ENCODE peak calls at places on chromosome 5, in ten cellular contexts. Y is endothelial cell of umbilical vein, G is heart left ventricle, M is testis, J is A549, N is suprapubic skin, T is ovary, I is tibial nerve, V is stomach, E is H1. Z is an unnamed sample.

GRCh38 chr5:14178671-14179211 is 35.6 kb downstream of the TRIO start:
- DNase-seq in Y (no peak), G (no peak), M (no peak), J (peak), N (no peak), T (no peak), I (no peak), V (no peak), E (peak), Z (peak)

GRCh38 chr5:37208883-37209808 is 40.0 kb downstream of the CPLANE1 start:
- DNase-seq in Y (peak), G (peak), M (no peak), J (no peak), N (no peak), T (peak), I (no peak), V (no peak), E (no peak), Z (no peak)

GRCh38 chr5:107957023-107957422 is 286.3 kb upstream of the EFNA5 start:
- DNase-seq in Y (no peak), G (no peak), M (no peak), J (no peak), N (no peak), T (no peak), I (no peak), V (no peak), E (no peak), Z (no peak)

GRCh38 chr5:172769598-172770373 is 1.2 kb downstream of the DUSP1 start:
- DNase-seq in Y (peak), G (peak), M (peak), J (peak), N (no peak), T (peak), I (peak), V (no peak), E (no peak), Z (no peak)

GRCh38 chr5:64939772-64940510 is 171.2 kb downstream of the CWC27 start:
- DNase-seq in Y (peak), G (no peak), M (no peak), J (peak), N (no peak), T (peak), I (no peak), V (peak), E (peak), Z (no peak)

GRCh38 chr5:79224275-79224984 is 11.5 kb upstream of the JMY start:
- DNase-seq in Y (no peak), G (no peak), M (no peak), J (no peak), N (peak), T (no peak), I (no peak), V (no peak), E (no peak), Z (no peak)

GRCh38 chr5:92835712-92836111 is 745.3 kb downstream of the NR2F1-AS1 start:
- DNase-seq in Y (no peak), G (no peak), M (no peak), J (no peak), N (no peak), T (no peak), I (no peak), V (no peak), E (no peak), Z (no peak)

GRCh38 chr5:146339715-146340259 is 1.1 kb downstream of the POU4F3 start:
- DNase-seq in Y (no peak), G (no peak), M (no peak), J (no peak), N (no peak), T (no peak), I (no peak), V (no peak), E (no peak), Z (no peak)

GRCh38 chr5:175475248-175475647 is 3.1 kb upstream of the SFXN1 start:
- DNase-seq in Y (no peak), G (no peak), M (no peak), J (no peak), N (no peak), T (no peak), I (no peak), V (no peak), E (no peak), Z (no peak)

GRCh38 chr5:150640311-150641005 is at the start of gene SYNPO:
- DNase-seq in Y (peak), G (peak), M (peak), J (peak), N (no peak), T (peak), I (peak), V (peak), E (no peak), Z (peak)
- TF ChIP-seq POLR2A in Y (peak), G (no peak), M (no peak), J (no peak), N (no peak), T (peak), I (peak), V (no peak), E (no peak), Z (peak)

GRCh38 chr5:154331924-154332323 is 113.9 kb upstream of the SAP30L start:
- DNase-seq in Y (no peak), G (no peak), M (no peak), J (no peak), N (no peak), T (no peak), I (no peak), V (no peak), E (no peak), Z (no peak)
- TF ChIP-seq POLR2A in Y (no peak), G (no peak), M (no peak), J (no peak), N (no peak), T (no peak), I (no peak), V (no peak), E (no peak), Z (no peak)

DNA sequence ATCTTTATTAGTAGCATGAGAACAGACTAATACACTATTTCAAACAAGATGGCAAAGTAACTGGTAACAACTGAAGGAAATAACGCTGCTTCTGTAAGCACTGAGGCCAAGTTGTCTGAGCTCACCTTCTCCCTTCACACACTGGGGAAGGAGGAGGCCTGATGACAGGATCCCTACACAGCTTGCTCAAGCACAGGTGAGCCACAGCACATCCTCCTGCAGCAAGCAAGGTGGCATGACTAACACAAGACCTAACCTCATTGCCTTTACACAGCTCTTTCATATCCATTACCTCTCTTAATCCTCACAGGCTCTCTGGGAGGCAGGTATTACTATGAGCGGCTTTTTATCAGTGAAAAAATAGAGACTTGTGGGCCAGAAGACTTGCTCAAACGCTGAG is 83.3 kb downstream of the ARL15 start:
- DNase-seq in Y (no peak), G (no peak), M (no peak), J (no peak), N (no peak), T (no peak), I (no peak), V (no peak), E (no peak), Z (no peak)
- TF ChIP-seq POLR2A in Y (no peak), G (no peak), M (no peak), J (no peak), N (no peak), T (no peak), I (no peak), V (no peak), E (no peak), Z (no peak)

DNA sequence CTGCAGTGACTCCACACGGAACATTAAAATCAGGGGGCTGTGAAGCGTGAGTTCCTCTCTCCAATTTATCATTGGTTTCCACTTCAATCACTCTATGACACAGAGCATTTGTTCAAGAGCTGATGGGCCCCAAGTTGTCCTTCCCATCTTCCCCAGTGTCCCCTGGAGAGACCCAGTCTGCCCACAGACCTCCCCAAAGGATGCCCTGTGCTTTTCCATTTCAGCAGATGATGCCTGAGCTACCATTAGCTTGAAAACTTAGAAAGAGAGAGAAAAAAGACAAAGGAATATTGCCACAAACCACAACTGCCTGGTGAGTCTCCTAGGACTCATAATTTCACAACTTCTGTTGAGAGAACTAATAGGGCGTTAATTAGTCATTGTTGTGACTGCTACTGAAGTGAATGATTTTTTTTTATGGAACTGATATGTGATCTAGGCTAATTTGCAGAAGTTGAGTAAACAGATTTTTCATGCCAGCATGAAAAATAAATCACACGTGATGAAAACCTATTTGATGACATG is 772.7 kb downstream of the SEMA5A start:
- DNase-seq in Y (no peak), G (no peak), M (no peak), J (no peak), N (no peak), T (no peak), I (no peak), V (no peak), E (no peak), Z (no peak)
- TF ChIP-seq POLR2A in Y (no peak), G (no peak), M (no peak), J (no peak), N (no peak), T (no peak), I (no peak), V (no peak), E (no peak), Z (no peak)

DNA sequence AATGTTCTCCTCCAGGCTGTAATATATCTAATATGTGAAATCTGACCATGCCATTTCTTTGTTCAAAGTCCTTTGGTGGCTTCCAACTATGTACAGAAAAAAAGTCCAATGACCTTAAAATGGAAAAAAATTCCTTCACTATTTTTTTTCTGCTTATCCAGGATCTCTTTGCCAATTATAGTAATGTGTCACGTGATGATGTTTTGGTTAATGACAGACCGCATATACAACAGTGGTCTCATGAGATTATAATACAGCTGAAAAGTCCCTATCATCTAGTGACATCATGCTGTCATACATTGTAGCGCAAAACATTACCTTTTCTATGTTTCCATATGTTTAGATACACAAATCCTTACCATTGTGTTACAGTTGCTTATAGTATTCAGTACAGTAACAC is 477.6 kb downstream of the TMEM232 start:
- DNase-seq in Y (no peak), G (no peak), M (no peak), J (no peak), N (no peak), T (no peak), I (no peak), V (no peak), E (no peak), Z (no peak)
- TF ChIP-seq POLR2A in Y (no peak), G (no peak), M (no peak), J (no peak), N (no peak), T (no peak), I (no peak), V (no peak), E (no peak), Z (no peak)